ENCODE peak calls at places on chromosomes 4 and X, in four cellular contexts. One of them, this sample, is unnamed.

GRCh38 chr4:40502936-40503335 is 126.7 kb downstream of the RBM47 start:
- DNase-seq in GM12865: peak
- DNase-seq in thyroid gland: no peak
- DNase-seq in sigmoid colon: no peak
- DNase-seq in this sample: peak

GRCh38 chr4:158814636-158815035 is 45.8 kb downstream of the FNIP2 start:
- DNase-seq in thyroid gland: no peak
- DNase-seq in GM12865: no peak
- DNase-seq in sigmoid colon: no peak
- DNase-seq in this sample: no peak

GRCh38 chr4:7395635-7396034 is 39.1 kb downstream of the PSAPL1 start:
- DNase-seq in GM12865: no peak
- DNase-seq in sigmoid colon: no peak
- DNase-seq in thyroid gland: no peak
- DNase-seq in this sample: no peak

GRCh38 chrX:45584717-45585116 is 384.0 kb upstream of the DIPK2B start:
- DNase-seq in thyroid gland: no peak
- DNase-seq in sigmoid colon: no peak
- DNase-seq in GM12865: no peak
- DNase-seq in this sample: no peak

GRCh38 chrX:3384330-3384729 is 37.9 kb upstream of the MXRA5 start:
- DNase-seq in thyroid gland: peak
- DNase-seq in GM12865: no peak
- DNase-seq in sigmoid colon: no peak
- DNase-seq in this sample: no peak

GRCh38 chr4:119299221-119300071 is 22.5 kb downstream of the FABP2 start:
- DNase-seq in sigmoid colon: no peak
- DNase-seq in thyroid gland: no peak
- DNase-seq in GM12865: peak
- DNase-seq in this sample: peak

GRCh38 chr4:62457356-62457755 is 1257.2 kb downstream of the ADGRL3 start:
- DNase-seq in thyroid gland: no peak
- DNase-seq in sigmoid colon: no peak
- DNase-seq in GM12865: no peak
- DNase-seq in this sample: no peak

GRCh38 chr4:176277162-176277904 is 8.3 kb upstream of the ASB5 start:
- DNase-seq in GM12865: peak
- DNase-seq in thyroid gland: peak
- DNase-seq in sigmoid colon: peak
- DNase-seq in this sample: peak

GRCh38 chrX:40103565-40104323 is 6.0 kb upstream of the BCOR start:
- DNase-seq in thyroid gland: no peak
- DNase-seq in GM12865: no peak
- DNase-seq in sigmoid colon: no peak
- DNase-seq in this sample: no peak

GRCh38 chr4:123869517-123870282 is 473.1 kb downstream of the SPRY1 start:
- DNase-seq in sigmoid colon: peak
- DNase-seq in thyroid gland: no peak
- DNase-seq in GM12865: no peak
- DNase-seq in this sample: no peak

GRCh38 chr4:40763228-40763716 is 13.5 kb downstream of the NSUN7 start:
- DNase-seq in GM12865: peak
- DNase-seq in sigmoid colon: no peak
- DNase-seq in thyroid gland: no peak
- DNase-seq in this sample: peak

GRCh38 chr4:23097251-23097650 is 404.5 kb downstream of the GBA3 start:
- DNase-seq in sigmoid colon: no peak
- DNase-seq in GM12865: no peak
- DNase-seq in thyroid gland: no peak
- DNase-seq in this sample: no peak

GRCh38 chr4:153758136-153758535 is 1.7 kb downstream of the RNF175 start:
- DNase-seq in sigmoid colon: no peak
- DNase-seq in GM12865: no peak
- DNase-seq in thyroid gland: no peak
- DNase-seq in this sample: no peak

GRCh38 chr4:37326852-37327251 is 82.3 kb downstream of the NWD2 start:
- DNase-seq in sigmoid colon: no peak
- DNase-seq in thyroid gland: no peak
- DNase-seq in GM12865: no peak
- DNase-seq in this sample: no peak

DNA sequence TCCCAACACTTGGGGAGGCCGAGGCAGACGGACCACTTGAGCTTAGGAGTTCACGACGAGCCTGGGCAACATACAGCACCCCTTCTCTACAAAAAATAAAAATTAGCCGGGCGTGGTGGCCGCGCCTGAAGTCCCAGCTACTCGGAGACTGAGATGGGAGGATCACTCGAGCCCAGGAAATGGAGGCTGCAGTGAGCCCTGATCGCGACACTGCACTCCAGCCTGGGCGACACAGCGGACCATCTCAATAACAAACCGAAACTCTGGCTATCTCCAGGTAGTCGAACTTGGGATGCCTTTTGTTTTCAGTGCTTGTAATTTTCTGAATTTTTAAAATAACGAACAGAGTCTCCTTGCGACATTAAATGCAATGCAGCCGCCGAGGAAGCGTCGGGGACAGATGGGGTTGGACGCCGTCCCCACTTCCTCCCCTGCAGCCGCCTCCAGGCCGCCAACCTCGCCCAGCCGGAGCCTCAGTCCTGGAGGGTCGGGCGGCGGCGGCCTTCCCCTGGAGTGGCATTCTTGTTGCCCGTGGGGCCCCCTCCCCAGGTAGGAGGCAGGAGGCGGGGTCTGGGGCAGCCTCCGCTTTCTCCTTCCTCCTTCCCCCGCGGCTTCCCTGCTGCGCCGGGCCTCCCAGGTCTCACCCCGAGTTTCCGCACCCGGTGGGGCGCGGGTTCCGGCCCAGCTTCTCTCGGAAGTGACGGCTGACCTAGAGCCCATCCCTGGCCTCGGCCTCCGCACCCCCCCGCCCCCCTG is 14.6 kb downstream of the HMX1 start:
- DNase-seq in thyroid gland: no peak
- DNase-seq in GM12865: no peak
- DNase-seq in sigmoid colon: no peak
- DNase-seq in this sample: no peak
- TF ChIP-seq CTCF in thyroid gland: no peak
- TF ChIP-seq CTCF in GM12865: no peak
- TF ChIP-seq CTCF in sigmoid colon: no peak
- TF ChIP-seq CTCF in this sample: no peak

GRCh38 chr4:138241281-138242075 is 671 bp downstream of the SLC7A11 start:
- DNase-seq in sigmoid colon: no peak
- DNase-seq in GM12865: peak
- DNase-seq in thyroid gland: peak
- DNase-seq in this sample: no peak

GRCh38 chr4:138239496-138239895 is 2.7 kb downstream of the SLC7A11 start:
- DNase-seq in sigmoid colon: no peak
- DNase-seq in GM12865: no peak
- DNase-seq in thyroid gland: no peak
- DNase-seq in this sample: no peak

GRCh38 chr4:138243369-138243768 is 1.2 kb upstream of the SLC7A11 start:
- DNase-seq in GM12865: no peak
- DNase-seq in sigmoid colon: no peak
- DNase-seq in thyroid gland: peak
- DNase-seq in this sample: no peak

GRCh38 chr4:138242830-138243149 is 641 bp upstream of the SLC7A11 start:
- DNase-seq in GM12865: peak
- DNase-seq in sigmoid colon: no peak
- DNase-seq in thyroid gland: no peak
- DNase-seq in this sample: no peak

GRCh38 chr4:138242076-138242829 is at the start of gene SLC7A11:
- DNase-seq in thyroid gland: peak
- DNase-seq in sigmoid colon: no peak
- DNase-seq in GM12865: peak
- DNase-seq in this sample: peak
- TF ChIP-seq CTCF in thyroid gland: no peak
- TF ChIP-seq CTCF in sigmoid colon: no peak
- TF ChIP-seq CTCF in GM12865: no peak
- TF ChIP-seq CTCF in this sample: no peak

GRCh38 chrX:29941292-29941691 is 274.1 kb upstream of the MAGEB2 start:
- DNase-seq in sigmoid colon: no peak
- DNase-seq in thyroid gland: no peak
- DNase-seq in GM12865: no peak
- DNase-seq in this sample: no peak

GRCh38 chrX:29935455-29935854 is 279.9 kb upstream of the MAGEB2 start:
- DNase-seq in GM12865: no peak
- DNase-seq in sigmoid colon: no peak
- DNase-seq in thyroid gland: no peak
- DNase-seq in this sample: no peak

DNA sequence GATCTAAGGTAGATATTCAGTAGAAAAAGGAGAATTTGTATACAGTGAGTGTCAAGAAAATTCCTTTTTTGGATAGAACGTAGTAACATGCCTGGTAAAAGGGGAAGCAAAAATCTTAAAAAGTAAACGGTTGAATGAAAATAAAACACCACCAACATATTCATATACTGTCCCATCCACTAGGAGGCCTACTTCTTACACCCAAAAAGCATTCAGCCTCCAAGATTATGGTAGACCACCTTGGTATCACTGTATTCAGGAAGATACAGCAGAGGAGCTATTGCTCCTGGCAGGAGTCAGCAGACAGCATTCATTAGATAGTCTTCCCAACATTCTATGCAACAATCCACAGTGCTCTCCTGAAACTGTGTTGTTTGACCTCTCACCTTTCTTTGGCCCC is 274.6 kb upstream of the MAGEB2 start:
- DNase-seq in sigmoid colon: no peak
- DNase-seq in GM12865: no peak
- DNase-seq in thyroid gland: no peak
- DNase-seq in this sample: no peak
- TF ChIP-seq CTCF in sigmoid colon: no peak
- TF ChIP-seq CTCF in GM12865: no peak
- TF ChIP-seq CTCF in thyroid gland: no peak
- TF ChIP-seq CTCF in this sample: no peak

DNA sequence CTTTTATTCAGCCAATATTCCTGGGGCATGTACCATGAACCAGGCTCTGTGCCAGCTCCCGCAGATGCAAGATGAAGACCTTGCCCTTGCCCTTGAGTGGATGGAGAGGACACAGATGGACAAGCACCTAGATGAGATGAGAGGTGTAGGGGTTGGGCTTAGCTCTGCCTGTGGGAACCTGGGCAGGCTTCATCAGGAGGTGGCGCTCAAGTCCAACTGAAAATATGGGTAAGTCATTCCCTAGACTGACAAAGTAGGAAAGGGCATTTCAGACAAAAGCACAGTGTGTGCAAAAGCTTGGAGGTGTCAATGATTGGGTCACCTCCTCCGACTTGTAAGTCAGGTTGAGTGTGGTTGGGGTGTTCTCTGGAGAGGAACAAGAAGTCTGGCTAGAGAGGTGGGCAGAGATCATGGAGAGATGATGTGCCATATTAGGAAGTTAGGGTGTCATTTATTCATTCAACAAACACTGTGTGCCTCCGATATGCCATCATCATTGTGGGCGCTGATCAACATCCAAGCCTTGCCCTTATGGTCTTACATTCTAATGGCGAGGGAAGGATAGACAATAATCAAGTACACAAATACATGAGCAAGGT is 64.6 kb downstream of the ANAPC4 start:
- DNase-seq in thyroid gland: peak
- DNase-seq in sigmoid colon: no peak
- DNase-seq in GM12865: peak
- DNase-seq in this sample: peak
- TF ChIP-seq CTCF in thyroid gland: peak
- TF ChIP-seq CTCF in sigmoid colon: no peak
- TF ChIP-seq CTCF in GM12865: peak
- TF ChIP-seq CTCF in this sample: peak

This sample was measured in GM13976.